ENCODE peak calls at places on chromosome 4, in ten cellular contexts. R is fibroblast of pulmonary artery; V is cardiac muscle cell; H is GM20000; K is pulmonary artery endothelial cell; C is activated CD4-positive, alpha-beta T cell treated with anti-CD3 and anti-CD28 coated beads, Interleukin-2, amount 50 U/mL, for 4 hours; B is PC-9; L is esophagus muscularis mucosa; O is brain microvascular endothelial cell; N is germinal center. Q is an unnamed sample.

GRCh38 chr4:138851626-138852443 is 163.7 kb upstream of the NOCT start:
- DNase-seq in R (no peak), V (no peak), H (no peak), K (no peak), C (no peak), B (no peak), L (no peak), O (no peak), N (no peak), Q (no peak)

GRCh38 chr4:85474818-85475630 is at the start of gene ARHGAP24:
- DNase-seq in R (peak; percentile 99), V (peak; percentile 96), H (peak; percentile 78), K (peak; percentile 13), C (no peak), B (peak; percentile 88), L (peak; percentile 95), O (peak; percentile 88), N (peak; percentile 81), Q (peak; percentile 53)

GRCh38 chr4:151199496-151200190 is 77.3 kb upstream of the PRSS48 start:
- DNase-seq in R (no peak), V (no peak), H (no peak), K (no peak), C (no peak), B (no peak), L (peak; percentile 78), O (no peak), N (no peak), Q (no peak)

GRCh38 chr4:146520894-146521542 is 722 bp downstream of the SLC10A7 start:
- DNase-seq in R (peak; percentile 65), V (peak; percentile 63), H (peak; percentile 48), K (peak; percentile 36), C (peak; percentile 6), B (peak; percentile 13), L (no peak), O (peak; percentile 57), N (peak; percentile 19), Q (no peak)

GRCh38 chr4:137950286-137950685 is 291.9 kb downstream of the SLC7A11 start:
- DNase-seq in R (no peak), V (no peak), H (no peak), K (no peak), C (no peak), B (no peak), L (no peak), O (no peak), N (no peak), Q (no peak)

GRCh38 chr4:62344915-62345314 is 1144.8 kb downstream of the ADGRL3 start:
- DNase-seq in R (no peak), V (no peak), H (no peak), K (no peak), C (no peak), B (no peak), L (no peak), O (no peak), N (no peak), Q (no peak)

GRCh38 chr4:54227261-54228063 is 1.6 kb upstream of the PDGFRA start:
- DNase-seq in R (peak; percentile 76), V (peak; percentile 74), H (peak; percentile 14), K (no peak), C (no peak), B (no peak), L (no peak), O (peak; percentile 57), N (no peak), Q (no peak)

GRCh38 chr4:41435509-41435908 is 102.4 kb upstream of the LIMCH1 start:
- DNase-seq in R (no peak), V (no peak), H (no peak), K (no peak), C (no peak), B (no peak), L (no peak), O (no peak), N (no peak), Q (no peak)

GRCh38 chr4:54657556-54658313 is at the start of gene KIT:
- DNase-seq in R (peak; percentile 15), V (peak; percentile 85), H (peak; percentile 33), K (no peak), C (no peak), B (no peak), L (no peak), O (peak; percentile 48), N (peak; percentile 42), Q (no peak)

GRCh38 chr4:74297556-74297955 is 10.7 kb upstream of the EPGN start:
- DNase-seq in R (no peak), V (no peak), H (no peak), K (no peak), C (no peak), B (no peak), L (no peak), O (no peak), N (peak; percentile 25), Q (no peak)

GRCh38 chr4:2852481-2852881 is 8.8 kb downstream of the ADD1 start:
- DNase-seq in R (no peak), V (no peak), H (peak; percentile 27), K (no peak), C (no peak), B (peak; percentile 33), L (no peak), O (no peak), N (peak; percentile 54), Q (no peak)

GRCh38 chr4:82780398-82781231 is 18.0 kb downstream of the SCD5 start:
- DNase-seq in R (peak; percentile 79), V (peak; percentile 57), H (no peak), K (peak; percentile 46), C (no peak), B (peak; percentile 85), L (no peak), O (peak; percentile 87), N (no peak), Q (no peak)